ENCODE peak calls at places on chromosome 22, in four cellular contexts. F is neuronal stem cell; C is naive thymus-derived CD4-positive, alpha-beta T cell; M is brain microvascular endothelial cell. Q is an unnamed sample. For H3K36me3, the result is how much of the 10 kb centered on the place peaks cover.

GRCh38 chr22:49392841-49393510 is 434.7 kb downstream of the BRD1 start:
- DNase-seq in F (no peak), C (no peak), M (no peak), Q (no peak)

GRCh38 chr22:39710380-39711117 is 140.0 kb downstream of the CACNA1I start:
- DNase-seq in F (no peak), C (no peak), M (no peak), Q (no peak)

GRCh38 chr22:32407332-32407731 is 4.7 kb downstream of the RTCB start:
- DNase-seq in F (no peak), C (no peak), M (no peak), Q (no peak)

GRCh38 chr22:20783844-20784723 is 10.2 kb downstream of the SERPIND1 start:
- DNase-seq in F (peak), C (peak), M (peak), Q (peak)

GRCh38 chr22:44882226-44882905 is 127.4 kb downstream of the PHF21B start:
- DNase-seq in F (no peak), C (no peak), M (no peak), Q (no peak)

GRCh38 chr22:39169797-39170466 is 17.5 kb upstream of the CBX7 start:
- DNase-seq in F (no peak), C (no peak), M (no peak), Q (no peak)

GRCh38 chr22:19887251-19887985 is 32.7 kb upstream of the GNB1L start:
- DNase-seq in F (no peak), C (no peak), M (no peak), Q (no peak)

GRCh38 chr22:27492566-27493201 is 308.9 kb downstream of the MN1 start:
- DNase-seq in F (no peak), C (no peak), M (no peak), Q (peak)

GRCh38 chr22:21014202-21015050 is 539 bp upstream of the P2RX6 start:
- DNase-seq in F (peak), C (peak), M (peak), Q (peak)

GRCh38 chr22:35480143-35480542 is 60.5 kb upstream of the RASD2 start:
- DNase-seq in F (no peak), C (no peak), M (no peak), Q (no peak)

GRCh38 chr22:46515208-46516111 is 22.0 kb downstream of the CELSR1 start:
- DNase-seq in F (no peak), C (no peak), M (peak), Q (no peak)

GRCh38 chr22:32130464-32130863 is 28.6 kb downstream of the C22orf42 start:
- DNase-seq in F (no peak), C (no peak), M (no peak), Q (no peak)

GRCh38 chr22:39097098-39098020 is at the start of gene APOBEC3H:
- DNase-seq in F (no peak), C (no peak), M (no peak), Q (peak)

GRCh38 chr22:27331526-27332281 is 469.9 kb downstream of the MN1 start:
- DNase-seq in F (no peak), C (no peak), M (peak), Q (no peak)

GRCh38 chr22:46457502-46458488 is 79.6 kb downstream of the CELSR1 start:
- DNase-seq in F (no peak), C (no peak), M (peak), Q (no peak)

GRCh38 chr22:38853149-38853548 is 9.3 kb upstream of the NPTXR start:
- DNase-seq in F (peak), C (no peak), M (no peak), Q (no peak)

GRCh38 chr22:38766076-38766777 is 10.4 kb upstream of the SUN2 start:
- DNase-seq in F (no peak), C (peak), M (peak), Q (no peak)

GRCh38 chr22:44340271-44341239 is 27.8 kb upstream of the SHISAL1 start:
- DNase-seq in F (no peak), C (no peak), M (no peak), Q (no peak)

GRCh38 chr22:27903805-27904473 is 15.1 kb downstream of the PITPNB start:
- DNase-seq in F (no peak), C (no peak), M (no peak), Q (no peak)

GRCh38 chr22:39575552-39575825 is 4.9 kb downstream of the CACNA1I start:
- DNase-seq in F (no peak), C (no peak), M (no peak), Q (no peak)

GRCh38 chr22:38228873-38229740 is 27.3 kb downstream of the MAFF start:
- DNase-seq in F (no peak), C (no peak), M (peak), Q (no peak)

GRCh38 chr22:21761086-21761485 is 25.5 kb upstream of the YPEL1 start:
- DNase-seq in F (no peak), C (no peak), M (no peak), Q (no peak)

GRCh38 chr22:24541681-24542515 is 13.0 kb downstream of the GUCD1 start:
- DNase-seq in F (no peak), C (no peak), M (no peak), Q (no peak)

GRCh38 chr22:24532075-24532474 is 22.9 kb downstream of the GUCD1 start:
- DNase-seq in F (no peak), C (no peak), M (no peak), Q (no peak)

GRCh38 chr22:24535348-24535747 is 19.6 kb downstream of the GUCD1 start:
- DNase-seq in F (no peak), C (no peak), M (no peak), Q (no peak)

GRCh38 chr22:24540470-24540869 is 14.5 kb downstream of the GUCD1 start:
- DNase-seq in F (no peak), C (no peak), M (no peak), Q (no peak)

DNA sequence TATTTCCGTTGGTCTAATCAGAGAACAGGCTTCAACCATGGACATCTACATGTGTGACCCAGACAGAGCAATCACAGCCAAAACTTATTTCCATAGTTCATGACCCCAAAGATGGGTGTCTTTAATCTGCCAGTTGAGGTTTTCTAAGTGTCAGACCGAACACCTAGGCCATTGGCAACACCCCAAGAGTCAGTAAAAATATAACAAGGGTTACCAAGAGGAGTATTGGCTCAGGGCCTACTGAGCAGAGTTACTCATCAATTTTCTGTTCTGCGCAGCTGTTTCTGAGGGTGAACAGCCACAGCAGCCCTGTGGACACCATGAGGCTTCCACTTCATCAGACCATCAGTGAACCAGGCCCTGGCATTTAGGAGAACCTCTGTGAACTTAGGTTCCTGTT is 18.8 kb downstream of the GUCD1 start:
- DNase-seq in F (no peak), C (no peak), M (no peak), Q (no peak)
- H3K27ac ChIP-seq in F (no peak), C (no peak), M (no peak), Q (no peak)

GRCh38 chr22:41561788-41562187 is 978 bp downstream of the CSDC2 start:
- DNase-seq in F (no peak), C (no peak), M (no peak), Q (no peak)

GRCh38 chr22:41562461-41562860 is 1.7 kb downstream of the CSDC2 start:
- DNase-seq in F (no peak), C (no peak), M (no peak), Q (no peak)

GRCh38 chr22:41561335-41561734 is 525 bp downstream of the CSDC2 start:
- DNase-seq in F (no peak), C (no peak), M (no peak), Q (no peak)

GRCh38 chr22:41564563-41564962 is 3.8 kb downstream of the CSDC2 start:
- DNase-seq in F (no peak), C (no peak), M (no peak), Q (no peak)

DNA sequence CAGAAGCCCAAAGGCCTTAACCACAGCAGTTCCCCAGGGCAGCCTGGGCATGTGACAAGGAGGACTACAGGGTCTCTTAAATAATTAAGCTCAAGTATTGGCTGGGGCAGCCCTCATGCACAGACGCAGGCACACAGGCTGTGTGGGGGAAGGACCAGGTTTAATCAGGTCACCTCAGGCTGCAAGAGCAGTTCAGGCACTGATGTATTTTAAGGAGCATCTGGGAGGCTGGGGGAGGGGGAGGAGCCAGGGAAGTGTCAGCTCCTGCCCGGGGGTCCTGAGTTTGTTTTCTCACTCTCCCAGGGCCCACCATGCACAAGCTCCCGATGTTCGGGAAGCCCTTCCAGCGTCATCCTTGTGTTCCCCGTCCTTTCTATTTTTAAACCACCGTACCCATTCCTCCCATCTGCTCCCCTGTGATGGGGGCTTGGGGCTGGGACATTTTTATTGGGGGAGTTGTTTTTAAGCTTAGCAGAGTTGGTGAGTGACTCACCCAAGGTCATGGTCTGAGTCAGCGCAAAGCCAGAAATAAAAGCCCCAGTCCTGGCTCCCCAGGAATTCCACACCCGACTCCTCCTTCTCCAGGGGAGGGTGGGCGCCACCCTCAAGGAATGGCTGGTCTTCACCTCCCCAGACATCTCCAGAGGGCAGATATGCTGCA is 2.4 kb downstream of the CSDC2 start:
- DNase-seq in F (no peak), C (no peak), M (peak), Q (no peak)
- H3K4me3 ChIP-seq in F (no peak), C (no peak), M (peak), Q (no peak)

DNA sequence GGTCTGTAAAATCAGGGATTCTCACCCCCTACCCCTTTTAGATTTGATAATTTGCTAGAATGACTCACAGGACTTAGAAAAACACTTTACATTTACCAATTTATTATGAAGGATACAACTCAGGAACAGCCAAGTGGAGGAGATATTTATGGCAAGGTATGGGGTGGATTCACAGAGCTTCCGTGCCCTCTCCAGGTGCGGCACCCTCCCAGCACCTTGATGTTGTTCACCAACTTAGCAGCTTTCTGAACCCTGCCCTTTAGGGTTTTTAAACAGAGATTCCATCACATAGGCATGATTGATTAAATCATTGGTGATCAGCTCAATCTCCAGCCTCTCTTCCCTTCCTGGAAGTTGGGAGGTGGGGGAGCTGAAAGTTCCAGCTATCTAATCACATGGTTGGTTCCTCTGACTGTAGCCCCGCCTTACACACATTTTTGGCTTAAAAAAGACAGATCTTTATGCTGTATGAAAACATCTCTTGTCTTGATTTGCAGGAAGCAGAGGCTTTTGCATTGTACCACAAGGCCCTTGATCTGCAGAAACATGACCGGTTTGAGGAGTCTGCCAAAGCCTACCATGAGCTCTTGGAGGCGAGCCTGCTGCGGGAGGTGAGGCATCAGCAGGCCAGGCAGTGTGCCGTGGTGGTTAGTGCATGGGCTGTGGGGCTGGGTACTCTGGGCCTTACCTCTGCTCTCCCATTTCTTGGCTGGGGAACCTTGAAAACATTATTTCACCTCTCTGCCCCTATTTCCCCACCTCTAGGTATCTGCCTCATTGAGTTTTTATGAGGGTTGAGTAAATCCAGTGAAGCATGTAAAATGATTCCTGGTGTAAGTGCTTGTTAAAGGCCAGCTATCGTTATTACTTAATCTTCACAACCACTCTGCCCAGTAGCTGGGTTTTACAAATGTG is 27.0 kb downstream of the CABIN1 start:
- DNase-seq in F (no peak), C (peak), M (no peak), Q (peak)
- H3K36me3 ChIP-seq in F (under half), C (under half), M (under half), Q (half or more)

DNA sequence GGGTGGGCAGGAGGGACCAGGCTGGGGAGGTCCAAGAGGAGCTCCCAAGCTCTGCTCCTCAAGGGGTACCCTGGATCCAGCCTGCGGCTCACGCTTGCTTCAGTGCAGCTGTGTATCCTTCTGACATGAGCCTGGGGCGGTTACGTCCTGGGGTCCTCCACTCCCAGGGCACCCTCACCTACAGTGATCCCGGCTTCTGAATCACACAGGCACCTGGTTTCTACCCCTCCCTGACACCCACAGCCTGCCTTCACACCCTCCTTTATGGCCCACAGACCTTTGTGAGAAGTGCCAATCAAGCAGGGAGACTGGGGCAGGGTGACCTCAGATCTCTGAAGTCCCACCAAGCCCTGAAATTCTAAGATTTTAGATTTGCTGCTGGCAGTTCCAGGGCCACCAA is 1.5 kb downstream of the MPST start:
- DNase-seq in F (no peak), C (no peak), M (no peak), Q (no peak)
- H3K27ac ChIP-seq in F (no peak), C (no peak), M (no peak), Q (no peak)

DNA sequence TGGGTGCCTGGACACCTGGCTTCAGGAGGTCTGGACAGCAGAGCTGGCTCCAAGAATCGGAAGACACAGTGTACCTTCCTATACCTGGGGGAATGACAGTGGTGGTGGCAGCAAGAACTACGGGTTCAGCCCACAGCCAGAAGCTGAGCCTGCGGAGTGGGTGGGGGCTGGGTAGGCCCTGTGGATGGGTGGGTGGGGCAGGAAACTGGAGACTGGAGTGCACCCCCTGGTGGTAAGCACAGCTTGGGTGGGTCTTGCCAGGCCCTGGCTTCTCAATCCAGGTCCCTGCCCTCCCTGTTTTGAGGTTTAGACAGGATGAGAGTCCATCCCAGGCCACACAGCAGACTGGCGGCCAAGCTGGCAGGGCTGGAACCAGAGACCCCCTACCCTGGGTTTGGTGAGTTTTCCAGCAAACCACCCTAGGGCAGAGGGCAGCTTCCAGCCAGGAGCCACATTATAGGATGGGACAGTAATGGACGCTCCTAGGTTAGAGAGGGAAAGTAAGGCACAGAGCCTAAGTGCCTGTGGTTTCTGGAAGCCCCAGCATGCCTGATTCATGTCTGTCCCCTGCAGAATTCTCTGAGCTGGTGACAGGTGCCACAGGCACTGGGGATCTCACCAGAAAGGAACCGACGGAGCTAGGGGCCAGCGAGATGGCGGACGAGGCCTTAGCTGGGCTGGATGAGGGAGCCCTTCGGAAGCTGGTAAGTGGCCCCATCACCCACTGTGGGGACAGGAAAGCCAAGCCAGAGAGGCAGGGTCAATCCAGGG is 1.7 kb downstream of the SMTN start:
- DNase-seq in F (no peak), C (peak), M (peak), Q (no peak)
- H3K4me3 ChIP-seq in F (no peak), C (no peak), M (peak), Q (no peak)

DNA sequence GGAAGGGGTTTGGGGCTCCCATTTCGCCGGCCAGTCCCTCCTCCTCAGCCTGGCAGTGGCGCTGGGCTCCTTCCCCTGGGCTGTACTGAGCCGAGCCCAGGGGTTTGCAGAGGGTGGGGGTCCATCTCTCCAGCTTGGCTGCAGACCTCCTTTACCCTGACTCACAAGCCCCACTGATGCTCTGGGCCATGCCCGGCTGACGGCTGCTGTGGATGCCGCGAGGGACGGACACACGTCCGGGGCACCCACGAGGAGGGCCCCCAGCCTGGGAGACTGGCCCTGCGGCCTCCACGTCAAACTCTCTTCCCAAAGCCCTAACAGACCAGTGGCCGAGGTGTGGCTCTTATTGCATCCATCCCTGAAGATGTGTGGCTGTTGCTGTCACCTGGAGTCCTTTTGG is 14.1 kb downstream of the PMM1 start:
- DNase-seq in F (no peak), C (no peak), M (no peak), Q (no peak)
- H3K36me3 ChIP-seq in F (under half), C (half or more), M (under half), Q (under half)

Q was measured in CD4-positive, CD25-positive, alpha-beta regulatory T cell.